ENCODE peak calls at places on chromosomes 13 and 19, in seven cellular contexts. One of them, this sample, is unnamed. For H3K27me3, the result is how much of the 10 kb centered on the place peaks cover.

GRCh38 chr19:2016041-2016807 is 710 bp upstream of the BTBD2 start:
- DNase-seq in tibial artery: peak
- DNase-seq in CD4-positive, alpha-beta T cell: peak
- DNase-seq in gastrocnemius medialis: peak
- DNase-seq in cardiac muscle cell: peak
- DNase-seq in AG04450: peak
- DNase-seq in pancreas: peak
- DNase-seq in this sample: peak

GRCh38 chr19:29390742-29391141 is 135.1 kb upstream of the VSTM2B start:
- DNase-seq in AG04450: no peak
- DNase-seq in pancreas: no peak
- DNase-seq in cardiac muscle cell: no peak
- DNase-seq in tibial artery: no peak
- DNase-seq in gastrocnemius medialis: no peak
- DNase-seq in CD4-positive, alpha-beta T cell: no peak
- DNase-seq in this sample: no peak

GRCh38 chr13:106491928-106492327 is 43.5 kb downstream of the EFNB2 start:
- DNase-seq in CD4-positive, alpha-beta T cell: no peak
- DNase-seq in gastrocnemius medialis: no peak
- DNase-seq in cardiac muscle cell: no peak
- DNase-seq in tibial artery: no peak
- DNase-seq in AG04450: no peak
- DNase-seq in pancreas: no peak
- DNase-seq in this sample: no peak

GRCh38 chr13:28805193-28805819 is 14.8 kb upstream of the MTUS2 start:
- DNase-seq in AG04450: no peak
- DNase-seq in cardiac muscle cell: peak
- DNase-seq in tibial artery: no peak
- DNase-seq in CD4-positive, alpha-beta T cell: no peak
- DNase-seq in pancreas: no peak
- DNase-seq in gastrocnemius medialis: no peak
- DNase-seq in this sample: no peak

GRCh38 chr13:19324325-19324724 is 142.7 kb upstream of the TUBA3C start:
- DNase-seq in AG04450: no peak
- DNase-seq in cardiac muscle cell: no peak
- DNase-seq in gastrocnemius medialis: no peak
- DNase-seq in tibial artery: no peak
- DNase-seq in pancreas: no peak
- DNase-seq in CD4-positive, alpha-beta T cell: no peak
- DNase-seq in this sample: no peak

GRCh38 chr19:32387701-32388392 is 17.7 kb upstream of the DPY19L3 start:
- DNase-seq in cardiac muscle cell: peak
- DNase-seq in pancreas: no peak
- DNase-seq in AG04450: no peak
- DNase-seq in gastrocnemius medialis: no peak
- DNase-seq in tibial artery: no peak
- DNase-seq in CD4-positive, alpha-beta T cell: no peak
- DNase-seq in this sample: peak

GRCh38 chr19:31274266-31274963 is 74.8 kb downstream of the TSHZ3 start:
- DNase-seq in tibial artery: no peak
- DNase-seq in AG04450: no peak
- DNase-seq in CD4-positive, alpha-beta T cell: no peak
- DNase-seq in pancreas: no peak
- DNase-seq in gastrocnemius medialis: no peak
- DNase-seq in cardiac muscle cell: no peak
- DNase-seq in this sample: no peak

GRCh38 chr13:35953537-35954206 is 177.5 kb downstream of the DCLK1 start:
- DNase-seq in gastrocnemius medialis: peak
- DNase-seq in AG04450: peak
- DNase-seq in cardiac muscle cell: peak
- DNase-seq in pancreas: no peak
- DNase-seq in tibial artery: peak
- DNase-seq in CD4-positive, alpha-beta T cell: no peak
- DNase-seq in this sample: peak

GRCh38 chr19:10921199-10921879 is 7.1 kb downstream of the YIPF2 start:
- DNase-seq in CD4-positive, alpha-beta T cell: no peak
- DNase-seq in tibial artery: no peak
- DNase-seq in gastrocnemius medialis: no peak
- DNase-seq in pancreas: no peak
- DNase-seq in AG04450: no peak
- DNase-seq in cardiac muscle cell: no peak
- DNase-seq in this sample: no peak

GRCh38 chr13:108070491-108070890 is 144.8 kb downstream of the LIG4 start:
- DNase-seq in gastrocnemius medialis: no peak
- DNase-seq in cardiac muscle cell: no peak
- DNase-seq in pancreas: no peak
- DNase-seq in CD4-positive, alpha-beta T cell: no peak
- DNase-seq in AG04450: no peak
- DNase-seq in tibial artery: no peak
- DNase-seq in this sample: no peak

GRCh38 chr13:47897411-47898050 is 103.5 kb downstream of the SUCLA2 start:
- DNase-seq in pancreas: no peak
- DNase-seq in AG04450: no peak
- DNase-seq in gastrocnemius medialis: no peak
- DNase-seq in CD4-positive, alpha-beta T cell: no peak
- DNase-seq in cardiac muscle cell: peak
- DNase-seq in tibial artery: no peak
- DNase-seq in this sample: peak

GRCh38 chr13:80585531-80585930 is 244.6 kb upstream of the SPRY2 start:
- DNase-seq in AG04450: no peak
- DNase-seq in gastrocnemius medialis: no peak
- DNase-seq in pancreas: no peak
- DNase-seq in cardiac muscle cell: no peak
- DNase-seq in tibial artery: no peak
- DNase-seq in CD4-positive, alpha-beta T cell: no peak
- DNase-seq in this sample: no peak

GRCh38 chr13:28237944-28238343 is 99.6 kb downstream of the PAN3 start:
- DNase-seq in tibial artery: no peak
- DNase-seq in cardiac muscle cell: no peak
- DNase-seq in gastrocnemius medialis: no peak
- DNase-seq in pancreas: no peak
- DNase-seq in AG04450: no peak
- DNase-seq in CD4-positive, alpha-beta T cell: no peak
- DNase-seq in this sample: no peak

GRCh38 chr13:100875392-100876043 is 200.9 kb upstream of the TMTC4 start:
- DNase-seq in tibial artery: no peak
- DNase-seq in CD4-positive, alpha-beta T cell: no peak
- DNase-seq in pancreas: no peak
- DNase-seq in AG04450: peak
- DNase-seq in cardiac muscle cell: peak
- DNase-seq in gastrocnemius medialis: no peak
- DNase-seq in this sample: peak

GRCh38 chr13:22194106-22194810 is 523.4 kb downstream of the FGF9 start:
- DNase-seq in pancreas: no peak
- DNase-seq in AG04450: no peak
- DNase-seq in cardiac muscle cell: no peak
- DNase-seq in CD4-positive, alpha-beta T cell: no peak
- DNase-seq in gastrocnemius medialis: no peak
- DNase-seq in tibial artery: no peak
- DNase-seq in this sample: no peak

GRCh38 chr13:40389081-40389641 is 277.3 kb downstream of the FOXO1 start:
- DNase-seq in CD4-positive, alpha-beta T cell: peak
- DNase-seq in tibial artery: no peak
- DNase-seq in gastrocnemius medialis: no peak
- DNase-seq in pancreas: no peak
- DNase-seq in AG04450: no peak
- DNase-seq in cardiac muscle cell: no peak
- DNase-seq in this sample: no peak

GRCh38 chr19:17037966-17038500 is 11.4 kb upstream of the CPAMD8 start:
- DNase-seq in pancreas: no peak
- DNase-seq in tibial artery: no peak
- DNase-seq in CD4-positive, alpha-beta T cell: no peak
- DNase-seq in cardiac muscle cell: no peak
- DNase-seq in gastrocnemius medialis: no peak
- DNase-seq in AG04450: no peak
- DNase-seq in this sample: no peak

GRCh38 chr13:114282143-114282685 is 813 bp downstream of the UPF3A start:
- DNase-seq in tibial artery: peak
- DNase-seq in gastrocnemius medialis: no peak
- DNase-seq in cardiac muscle cell: no peak
- DNase-seq in AG04450: no peak
- DNase-seq in pancreas: peak
- DNase-seq in CD4-positive, alpha-beta T cell: no peak
- DNase-seq in this sample: peak

GRCh38 chr19:27794444-27795042 is 1418.4 kb downstream of the UQCRFS1 start:
- DNase-seq in CD4-positive, alpha-beta T cell: no peak
- DNase-seq in pancreas: peak
- DNase-seq in tibial artery: no peak
- DNase-seq in cardiac muscle cell: peak
- DNase-seq in gastrocnemius medialis: no peak
- DNase-seq in AG04450: no peak
- DNase-seq in this sample: peak

GRCh38 chr19:27796073-27796472 is 1416.9 kb downstream of the UQCRFS1 start:
- DNase-seq in gastrocnemius medialis: no peak
- DNase-seq in AG04450: no peak
- DNase-seq in cardiac muscle cell: no peak
- DNase-seq in CD4-positive, alpha-beta T cell: no peak
- DNase-seq in pancreas: no peak
- DNase-seq in tibial artery: no peak
- DNase-seq in this sample: no peak

GRCh38 chr19:27796540-27796939 is 1416.4 kb downstream of the UQCRFS1 start:
- DNase-seq in pancreas: no peak
- DNase-seq in cardiac muscle cell: no peak
- DNase-seq in gastrocnemius medialis: no peak
- DNase-seq in AG04450: no peak
- DNase-seq in tibial artery: no peak
- DNase-seq in CD4-positive, alpha-beta T cell: no peak
- DNase-seq in this sample: no peak

GRCh38 chr19:27793644-27794443 is 1419.1 kb downstream of the UQCRFS1 start:
- DNase-seq in CD4-positive, alpha-beta T cell: peak
- DNase-seq in pancreas: peak
- DNase-seq in cardiac muscle cell: peak
- DNase-seq in AG04450: peak
- DNase-seq in tibial artery: peak
- DNase-seq in gastrocnemius medialis: peak
- DNase-seq in this sample: peak

GRCh38 chr19:27795369-27795768 is 1417.6 kb downstream of the UQCRFS1 start:
- DNase-seq in tibial artery: no peak
- DNase-seq in AG04450: no peak
- DNase-seq in gastrocnemius medialis: no peak
- DNase-seq in cardiac muscle cell: no peak
- DNase-seq in pancreas: no peak
- DNase-seq in CD4-positive, alpha-beta T cell: no peak
- DNase-seq in this sample: no peak
- H3K27ac ChIP-seq in tibial artery: no peak
- H3K27ac ChIP-seq in AG04450: no peak
- H3K27ac ChIP-seq in gastrocnemius medialis: no peak
- H3K27ac ChIP-seq in cardiac muscle cell: no peak
- H3K27ac ChIP-seq in pancreas: no peak
- H3K27ac ChIP-seq in CD4-positive, alpha-beta T cell: no peak
- H3K27ac ChIP-seq in this sample: no peak

GRCh38 chr19:39506944-39507714 is 7.8 kb upstream of the SELENOV start:
- DNase-seq in CD4-positive, alpha-beta T cell: no peak
- DNase-seq in tibial artery: no peak
- DNase-seq in gastrocnemius medialis: no peak
- DNase-seq in cardiac muscle cell: peak
- DNase-seq in AG04450: no peak
- DNase-seq in pancreas: no peak
- DNase-seq in this sample: peak
- H3K27me3 ChIP-seq in CD4-positive, alpha-beta T cell: half or more
- H3K27me3 ChIP-seq in tibial artery: under half
- H3K27me3 ChIP-seq in gastrocnemius medialis: half or more
- H3K27me3 ChIP-seq in cardiac muscle cell: under half
- H3K27me3 ChIP-seq in AG04450: under half
- H3K27me3 ChIP-seq in pancreas: under half
- H3K27me3 ChIP-seq in this sample: under half

GRCh38 chr13:30898070-30898469 is 8.0 kb upstream of the MEDAG start:
- DNase-seq in AG04450: no peak
- DNase-seq in tibial artery: no peak
- DNase-seq in CD4-positive, alpha-beta T cell: no peak
- DNase-seq in pancreas: no peak
- DNase-seq in cardiac muscle cell: no peak
- DNase-seq in gastrocnemius medialis: no peak
- DNase-seq in this sample: no peak

GRCh38 chr13:30892966-30893365 is 13.1 kb upstream of the MEDAG start:
- DNase-seq in AG04450: no peak
- DNase-seq in CD4-positive, alpha-beta T cell: no peak
- DNase-seq in gastrocnemius medialis: no peak
- DNase-seq in cardiac muscle cell: peak
- DNase-seq in tibial artery: peak
- DNase-seq in pancreas: no peak
- DNase-seq in this sample: peak

GRCh38 chr13:30898721-30899188 is 7.3 kb upstream of the MEDAG start:
- DNase-seq in pancreas: no peak
- DNase-seq in CD4-positive, alpha-beta T cell: no peak
- DNase-seq in cardiac muscle cell: peak
- DNase-seq in tibial artery: peak
- DNase-seq in AG04450: peak
- DNase-seq in gastrocnemius medialis: no peak
- DNase-seq in this sample: peak

GRCh38 chr13:30900952-30901749 is 4.9 kb upstream of the MEDAG start:
- DNase-seq in cardiac muscle cell: no peak
- DNase-seq in CD4-positive, alpha-beta T cell: no peak
- DNase-seq in tibial artery: no peak
- DNase-seq in AG04450: no peak
- DNase-seq in gastrocnemius medialis: no peak
- DNase-seq in pancreas: no peak
- DNase-seq in this sample: no peak

GRCh38 chr13:30895773-30896172 is 10.3 kb upstream of the MEDAG start:
- DNase-seq in tibial artery: peak
- DNase-seq in cardiac muscle cell: peak
- DNase-seq in AG04450: peak
- DNase-seq in gastrocnemius medialis: peak
- DNase-seq in CD4-positive, alpha-beta T cell: no peak
- DNase-seq in pancreas: no peak
- DNase-seq in this sample: peak
- TF ChIP-seq CTCF in tibial artery: no peak
- TF ChIP-seq CTCF in cardiac muscle cell: no peak
- TF ChIP-seq CTCF in AG04450: peak
- TF ChIP-seq CTCF in gastrocnemius medialis: no peak
- TF ChIP-seq CTCF in CD4-positive, alpha-beta T cell: no peak
- TF ChIP-seq CTCF in pancreas: no peak
- TF ChIP-seq CTCF in this sample: peak

GRCh38 chr19:36797786-36798108 is 25.1 kb upstream of the ZNF850 start:
- DNase-seq in cardiac muscle cell: no peak
- DNase-seq in AG04450: no peak
- DNase-seq in gastrocnemius medialis: no peak
- DNase-seq in CD4-positive, alpha-beta T cell: no peak
- DNase-seq in tibial artery: no peak
- DNase-seq in pancreas: no peak
- DNase-seq in this sample: no peak

DNA sequence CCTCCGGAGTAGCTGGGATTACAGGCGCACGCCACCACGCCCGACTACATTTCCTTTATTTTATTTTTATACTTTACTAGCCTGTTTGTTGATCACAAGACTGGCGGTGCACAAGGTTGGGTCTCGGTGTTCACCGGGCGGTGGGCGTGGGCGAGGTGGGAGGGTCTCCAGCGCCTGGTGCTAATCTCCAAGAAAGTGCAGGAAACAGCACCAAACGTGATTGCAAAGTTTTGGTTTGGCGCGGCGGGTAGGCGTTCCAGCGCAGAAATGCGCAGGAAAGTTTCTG is 24.1 kb upstream of the ZNF850 start:
- DNase-seq in cardiac muscle cell: no peak
- DNase-seq in pancreas: no peak
- DNase-seq in tibial artery: no peak
- DNase-seq in gastrocnemius medialis: no peak
- DNase-seq in AG04450: no peak
- DNase-seq in CD4-positive, alpha-beta T cell: no peak
- DNase-seq in this sample: no peak
- H3K27ac ChIP-seq in cardiac muscle cell: peak
- H3K27ac ChIP-seq in pancreas: no peak
- H3K27ac ChIP-seq in tibial artery: peak
- H3K27ac ChIP-seq in gastrocnemius medialis: no peak
- H3K27ac ChIP-seq in AG04450: peak
- H3K27ac ChIP-seq in CD4-positive, alpha-beta T cell: peak
- H3K27ac ChIP-seq in this sample: peak